ENCODE peak calls at places on chromosome 20, in five cellular contexts. One of them, this sample, is unnamed.

GRCh38 chr20:57265649-57266250 is 691 bp downstream of the BMP7 start:
- DNase-seq in upper lobe of right lung: no peak
- DNase-seq in pancreas: no peak
- DNase-seq in coronary artery: no peak
- DNase-seq in fibroblast of mammary gland: peak; percentile 2
- DNase-seq in this sample: no peak

GRCh38 chr20:577167-577791 is 32.8 kb downstream of the TCF15 start:
- DNase-seq in fibroblast of mammary gland: peak; percentile 38
- DNase-seq in pancreas: no peak
- DNase-seq in coronary artery: no peak
- DNase-seq in upper lobe of right lung: no peak
- DNase-seq in this sample: no peak

GRCh38 chr20:60262967-60263603 is 304.9 kb downstream of the CDH26 start:
- DNase-seq in pancreas: no peak
- DNase-seq in coronary artery: no peak
- DNase-seq in upper lobe of right lung: no peak
- DNase-seq in fibroblast of mammary gland: peak; percentile 27
- DNase-seq in this sample: peak; percentile 38

GRCh38 chr20:50284811-50285375 is 94.3 kb downstream of the CEBPB start:
- DNase-seq in fibroblast of mammary gland: no peak
- DNase-seq in pancreas: no peak
- DNase-seq in upper lobe of right lung: no peak
- DNase-seq in coronary artery: no peak
- DNase-seq in this sample: no peak

GRCh38 chr20:60060593-60060992 is 102.4 kb downstream of the CDH26 start:
- DNase-seq in fibroblast of mammary gland: peak; percentile 68
- DNase-seq in coronary artery: no peak
- DNase-seq in pancreas: no peak
- DNase-seq in upper lobe of right lung: peak; percentile 77
- DNase-seq in this sample: no peak

GRCh38 chr20:25195962-25196700 is 619 bp downstream of the ENTPD6 start:
- DNase-seq in fibroblast of mammary gland: no peak
- DNase-seq in pancreas: peak; percentile 56
- DNase-seq in coronary artery: no peak
- DNase-seq in upper lobe of right lung: no peak
- DNase-seq in this sample: peak; percentile 62

GRCh38 chr20:35698298-35699126 is 640 bp downstream of the NFS1 start:
- DNase-seq in upper lobe of right lung: peak; percentile 28
- DNase-seq in fibroblast of mammary gland: no peak
- DNase-seq in pancreas: no peak
- DNase-seq in coronary artery: no peak
- DNase-seq in this sample: peak; percentile 17

GRCh38 chr20:38723982-38724602 is at the start of gene SLC32A1:
- DNase-seq in pancreas: no peak
- DNase-seq in coronary artery: no peak
- DNase-seq in fibroblast of mammary gland: no peak
- DNase-seq in upper lobe of right lung: no peak
- DNase-seq in this sample: no peak

GRCh38 chr20:61909028-61909427 is 156.7 kb downstream of the TAF4 start:
- DNase-seq in fibroblast of mammary gland: no peak
- DNase-seq in upper lobe of right lung: no peak
- DNase-seq in pancreas: no peak
- DNase-seq in coronary artery: no peak
- DNase-seq in this sample: no peak

GRCh38 chr20:54134445-54135220 is 39.2 kb downstream of the CYP24A1 start:
- DNase-seq in upper lobe of right lung: no peak
- DNase-seq in pancreas: no peak
- DNase-seq in fibroblast of mammary gland: peak; percentile 68
- DNase-seq in coronary artery: no peak
- DNase-seq in this sample: no peak

GRCh38 chr20:21387528-21387927 is 9.8 kb downstream of the NKX2-4 start:
- DNase-seq in pancreas: no peak
- DNase-seq in fibroblast of mammary gland: no peak
- DNase-seq in upper lobe of right lung: no peak
- DNase-seq in coronary artery: no peak
- DNase-seq in this sample: no peak

GRCh38 chr20:41011551-41012067 is 17.0 kb upstream of the TOP1 start:
- DNase-seq in fibroblast of mammary gland: no peak
- DNase-seq in coronary artery: no peak
- DNase-seq in pancreas: no peak
- DNase-seq in upper lobe of right lung: no peak
- DNase-seq in this sample: no peak

GRCh38 chr20:47736570-47737152 is 48.6 kb downstream of the SULF2 start:
- DNase-seq in upper lobe of right lung: no peak
- DNase-seq in fibroblast of mammary gland: no peak
- DNase-seq in pancreas: no peak
- DNase-seq in coronary artery: no peak
- DNase-seq in this sample: no peak

GRCh38 chr20:48407710-48408109 is 420.1 kb downstream of the PREX1 start:
- DNase-seq in coronary artery: no peak
- DNase-seq in fibroblast of mammary gland: no peak
- DNase-seq in pancreas: no peak
- DNase-seq in upper lobe of right lung: no peak
- DNase-seq in this sample: no peak

GRCh38 chr20:10242166-10242565 is 23.5 kb downstream of the SNAP25 start:
- DNase-seq in coronary artery: no peak
- DNase-seq in pancreas: no peak
- DNase-seq in upper lobe of right lung: no peak
- DNase-seq in fibroblast of mammary gland: peak; percentile 32
- DNase-seq in this sample: no peak

This sample was measured in stomach.